ENCODE peak calls at places on chromosome 20, in eight cellular contexts. One of them, this sample, is unnamed.

GRCh38 chr20:14259691-14260090 is 77.7 kb downstream of the FLRT3 start:
- DNase-seq in T-helper 17 cell: no peak
- DNase-seq in AG08395: peak; percentile 12
- DNase-seq in fibroblast of gingiva: peak; percentile 45
- DNase-seq in activated CD4-positive, alpha-beta T cell treated with anti-CD3 and anti-CD28 coated beads, Interleukin-2, amount 10 ng/mL, durations not matched to agents 7 days and 5 days: no peak
- DNase-seq in memory B cell: no peak
- DNase-seq in GM20000: no peak
- DNase-seq in dorsolateral prefrontal cortex: no peak
- DNase-seq in this sample: peak; percentile 16

GRCh38 chr20:59044295-59044694 is 1.7 kb upstream of the PRELID3B start:
- DNase-seq in memory B cell: no peak
- DNase-seq in AG08395: no peak
- DNase-seq in activated CD4-positive, alpha-beta T cell treated with anti-CD3 and anti-CD28 coated beads, Interleukin-2, amount 10 ng/mL, durations not matched to agents 7 days and 5 days: no peak
- DNase-seq in dorsolateral prefrontal cortex: no peak
- DNase-seq in GM20000: no peak
- DNase-seq in fibroblast of gingiva: no peak
- DNase-seq in T-helper 17 cell: no peak
- DNase-seq in this sample: no peak

GRCh38 chr20:33791959-33792597 is 19.1 kb upstream of the CHMP4B start:
- DNase-seq in activated CD4-positive, alpha-beta T cell treated with anti-CD3 and anti-CD28 coated beads, Interleukin-2, amount 10 ng/mL, durations not matched to agents 7 days and 5 days: peak; percentile 55
- DNase-seq in dorsolateral prefrontal cortex: no peak
- DNase-seq in GM20000: peak; percentile 73
- DNase-seq in T-helper 17 cell: no peak
- DNase-seq in AG08395: peak; percentile 41
- DNase-seq in memory B cell: peak; percentile 48
- DNase-seq in fibroblast of gingiva: no peak
- DNase-seq in this sample: peak; percentile 8

GRCh38 chr20:61042501-61043385 is 209.3 kb upstream of the CDH4 start:
- DNase-seq in memory B cell: no peak
- DNase-seq in dorsolateral prefrontal cortex: no peak
- DNase-seq in activated CD4-positive, alpha-beta T cell treated with anti-CD3 and anti-CD28 coated beads, Interleukin-2, amount 10 ng/mL, durations not matched to agents 7 days and 5 days: no peak
- DNase-seq in fibroblast of gingiva: no peak
- DNase-seq in T-helper 17 cell: no peak
- DNase-seq in AG08395: no peak
- DNase-seq in GM20000: no peak
- DNase-seq in this sample: no peak

GRCh38 chr20:61328906-61329558 is 77.0 kb downstream of the CDH4 start:
- DNase-seq in fibroblast of gingiva: peak; percentile 37
- DNase-seq in T-helper 17 cell: peak; percentile 19
- DNase-seq in GM20000: peak; percentile 65
- DNase-seq in AG08395: no peak
- DNase-seq in activated CD4-positive, alpha-beta T cell treated with anti-CD3 and anti-CD28 coated beads, Interleukin-2, amount 10 ng/mL, durations not matched to agents 7 days and 5 days: no peak
- DNase-seq in memory B cell: no peak
- DNase-seq in dorsolateral prefrontal cortex: no peak
- DNase-seq in this sample: no peak

GRCh38 chr20:45963059-45964011 is 8.7 kb downstream of the ZNF335 start:
- DNase-seq in dorsolateral prefrontal cortex: peak; percentile 28
- DNase-seq in memory B cell: no peak
- DNase-seq in T-helper 17 cell: no peak
- DNase-seq in fibroblast of gingiva: no peak
- DNase-seq in GM20000: no peak
- DNase-seq in AG08395: peak; percentile 36
- DNase-seq in activated CD4-positive, alpha-beta T cell treated with anti-CD3 and anti-CD28 coated beads, Interleukin-2, amount 10 ng/mL, durations not matched to agents 7 days and 5 days: peak; percentile 48
- DNase-seq in this sample: peak; percentile 16

GRCh38 chr20:47792021-47792618 is 6.8 kb upstream of the SULF2 start:
- DNase-seq in AG08395: peak; percentile 84
- DNase-seq in fibroblast of gingiva: peak; percentile 97
- DNase-seq in activated CD4-positive, alpha-beta T cell treated with anti-CD3 and anti-CD28 coated beads, Interleukin-2, amount 10 ng/mL, durations not matched to agents 7 days and 5 days: no peak
- DNase-seq in dorsolateral prefrontal cortex: no peak
- DNase-seq in T-helper 17 cell: no peak
- DNase-seq in memory B cell: no peak
- DNase-seq in GM20000: no peak
- DNase-seq in this sample: peak; percentile 93

GRCh38 chr20:44979090-44979621 is 12.8 kb downstream of the STK4 start:
- DNase-seq in fibroblast of gingiva: no peak
- DNase-seq in activated CD4-positive, alpha-beta T cell treated with anti-CD3 and anti-CD28 coated beads, Interleukin-2, amount 10 ng/mL, durations not matched to agents 7 days and 5 days: peak; percentile 85
- DNase-seq in dorsolateral prefrontal cortex: no peak
- DNase-seq in T-helper 17 cell: no peak
- DNase-seq in AG08395: no peak
- DNase-seq in memory B cell: peak; percentile 69
- DNase-seq in GM20000: peak; percentile 64
- DNase-seq in this sample: no peak

GRCh38 chr20:7155794-7156193 is 388.3 kb downstream of the BMP2 start:
- DNase-seq in T-helper 17 cell: no peak
- DNase-seq in activated CD4-positive, alpha-beta T cell treated with anti-CD3 and anti-CD28 coated beads, Interleukin-2, amount 10 ng/mL, durations not matched to agents 7 days and 5 days: no peak
- DNase-seq in memory B cell: no peak
- DNase-seq in AG08395: no peak
- DNase-seq in dorsolateral prefrontal cortex: no peak
- DNase-seq in fibroblast of gingiva: no peak
- DNase-seq in GM20000: no peak
- DNase-seq in this sample: no peak

GRCh38 chr20:36634342-36634741 is 11.7 kb downstream of the SLA2 start:
- DNase-seq in AG08395: no peak
- DNase-seq in fibroblast of gingiva: no peak
- DNase-seq in activated CD4-positive, alpha-beta T cell treated with anti-CD3 and anti-CD28 coated beads, Interleukin-2, amount 10 ng/mL, durations not matched to agents 7 days and 5 days: no peak
- DNase-seq in dorsolateral prefrontal cortex: no peak
- DNase-seq in memory B cell: no peak
- DNase-seq in GM20000: no peak
- DNase-seq in T-helper 17 cell: no peak
- DNase-seq in this sample: no peak

GRCh38 chr20:63089051-63089907 is 82.5 kb upstream of the BHLHE23 start:
- DNase-seq in activated CD4-positive, alpha-beta T cell treated with anti-CD3 and anti-CD28 coated beads, Interleukin-2, amount 10 ng/mL, durations not matched to agents 7 days and 5 days: no peak
- DNase-seq in memory B cell: no peak
- DNase-seq in dorsolateral prefrontal cortex: peak; percentile 37
- DNase-seq in T-helper 17 cell: peak; percentile 5
- DNase-seq in GM20000: no peak
- DNase-seq in fibroblast of gingiva: no peak
- DNase-seq in AG08395: no peak
- DNase-seq in this sample: no peak

GRCh38 chr20:5220334-5221077 is 93.7 kb downstream of the CDS2 start:
- DNase-seq in dorsolateral prefrontal cortex: no peak
- DNase-seq in fibroblast of gingiva: peak; percentile 23
- DNase-seq in T-helper 17 cell: no peak
- DNase-seq in GM20000: no peak
- DNase-seq in memory B cell: no peak
- DNase-seq in AG08395: no peak
- DNase-seq in activated CD4-positive, alpha-beta T cell treated with anti-CD3 and anti-CD28 coated beads, Interleukin-2, amount 10 ng/mL, durations not matched to agents 7 days and 5 days: no peak
- DNase-seq in this sample: no peak

GRCh38 chr20:17683218-17684076 is 1.4 kb upstream of the RRBP1 start:
- DNase-seq in dorsolateral prefrontal cortex: no peak
- DNase-seq in AG08395: no peak
- DNase-seq in memory B cell: no peak
- DNase-seq in T-helper 17 cell: no peak
- DNase-seq in fibroblast of gingiva: no peak
- DNase-seq in activated CD4-positive, alpha-beta T cell treated with anti-CD3 and anti-CD28 coated beads, Interleukin-2, amount 10 ng/mL, durations not matched to agents 7 days and 5 days: no peak
- DNase-seq in GM20000: no peak
- DNase-seq in this sample: no peak

GRCh38 chr20:50413088-50413500 is 97.1 kb upstream of the PTPN1 start:
- DNase-seq in fibroblast of gingiva: peak; percentile 65
- DNase-seq in activated CD4-positive, alpha-beta T cell treated with anti-CD3 and anti-CD28 coated beads, Interleukin-2, amount 10 ng/mL, durations not matched to agents 7 days and 5 days: no peak
- DNase-seq in GM20000: no peak
- DNase-seq in AG08395: no peak
- DNase-seq in dorsolateral prefrontal cortex: no peak
- DNase-seq in T-helper 17 cell: no peak
- DNase-seq in memory B cell: no peak
- DNase-seq in this sample: no peak

GRCh38 chr20:13061381-13061780 is 52.6 kb downstream of the SPTLC3 start:
- DNase-seq in dorsolateral prefrontal cortex: no peak
- DNase-seq in GM20000: no peak
- DNase-seq in fibroblast of gingiva: no peak
- DNase-seq in activated CD4-positive, alpha-beta T cell treated with anti-CD3 and anti-CD28 coated beads, Interleukin-2, amount 10 ng/mL, durations not matched to agents 7 days and 5 days: no peak
- DNase-seq in AG08395: no peak
- DNase-seq in T-helper 17 cell: no peak
- DNase-seq in memory B cell: no peak
- DNase-seq in this sample: no peak

GRCh38 chr20:46057856-46058655 is 29.0 kb downstream of the SLC12A5 start:
- DNase-seq in AG08395: peak; percentile 37
- DNase-seq in T-helper 17 cell: no peak
- DNase-seq in dorsolateral prefrontal cortex: peak; percentile 68
- DNase-seq in GM20000: peak; percentile 46
- DNase-seq in activated CD4-positive, alpha-beta T cell treated with anti-CD3 and anti-CD28 coated beads, Interleukin-2, amount 10 ng/mL, durations not matched to agents 7 days and 5 days: peak; percentile 8
- DNase-seq in fibroblast of gingiva: peak; percentile 34
- DNase-seq in memory B cell: no peak
- DNase-seq in this sample: peak; percentile 16

GRCh38 chr20:2365091-2365490 is 15.6 kb upstream of the TGM6 start:
- DNase-seq in dorsolateral prefrontal cortex: no peak
- DNase-seq in memory B cell: no peak
- DNase-seq in AG08395: no peak
- DNase-seq in GM20000: no peak
- DNase-seq in T-helper 17 cell: no peak
- DNase-seq in fibroblast of gingiva: no peak
- DNase-seq in activated CD4-positive, alpha-beta T cell treated with anti-CD3 and anti-CD28 coated beads, Interleukin-2, amount 10 ng/mL, durations not matched to agents 7 days and 5 days: no peak
- DNase-seq in this sample: no peak

GRCh38 chr20:51639206-51639832 is 96.8 kb upstream of the NFATC2 start:
- DNase-seq in T-helper 17 cell: no peak
- DNase-seq in memory B cell: peak; percentile 38
- DNase-seq in fibroblast of gingiva: peak; percentile 47
- DNase-seq in AG08395: peak; percentile 65
- DNase-seq in activated CD4-positive, alpha-beta T cell treated with anti-CD3 and anti-CD28 coated beads, Interleukin-2, amount 10 ng/mL, durations not matched to agents 7 days and 5 days: peak; percentile 46
- DNase-seq in GM20000: peak; percentile 56
- DNase-seq in dorsolateral prefrontal cortex: peak; percentile 68
- DNase-seq in this sample: peak; percentile 57

GRCh38 chr20:32648761-32649615 is 24.8 kb downstream of the C20orf203 start:
- DNase-seq in memory B cell: no peak
- DNase-seq in activated CD4-positive, alpha-beta T cell treated with anti-CD3 and anti-CD28 coated beads, Interleukin-2, amount 10 ng/mL, durations not matched to agents 7 days and 5 days: no peak
- DNase-seq in GM20000: no peak
- DNase-seq in dorsolateral prefrontal cortex: no peak
- DNase-seq in AG08395: no peak
- DNase-seq in T-helper 17 cell: no peak
- DNase-seq in fibroblast of gingiva: no peak
- DNase-seq in this sample: no peak